ENCODE peak calls at places on chromosomes 1 and 21, in seven cellular contexts. X is adrenal gland, C is body of pancreas, Q is heart left ventricle, M is testis, A is NB4, H is suprapubic skin. I is an unnamed sample.

GRCh38 chr21:32336711-32337110 is 38.1 kb downstream of the MRAP start:
- DNase-seq in X (no peak), C (no peak), Q (no peak), M (peak), A (no peak), H (no peak), I (no peak)

GRCh38 chr1:210464519-210465039 is 135.9 kb downstream of the HHAT start:
- DNase-seq in X (peak), C (no peak), Q (no peak), M (no peak), A (no peak), H (no peak), I (no peak)

GRCh38 chr1:191483997-191484396 is 674.3 kb upstream of the RGS18 start:
- DNase-seq in X (no peak), C (no peak), Q (no peak), M (no peak), A (no peak), H (no peak), I (no peak)

GRCh38 chr1:175000697-175001187 is 995 bp downstream of the CACYBP start:
- DNase-seq in X (no peak), C (no peak), Q (no peak), M (no peak), A (peak), H (no peak), I (no peak)

GRCh38 chr1:160177667-160178066 is 12.7 kb upstream of the CASQ1 start:
- DNase-seq in X (no peak), C (no peak), Q (no peak), M (no peak), A (no peak), H (no peak), I (no peak)

GRCh38 chr1:180542530-180543171 is 16.1 kb upstream of the OVAAL start:
- DNase-seq in X (no peak), C (no peak), Q (no peak), M (no peak), A (no peak), H (no peak), I (no peak)

GRCh38 chr1:110308247-110308646 is 30.9 kb upstream of the RBM15 start:
- DNase-seq in X (no peak), C (no peak), Q (no peak), M (no peak), A (no peak), H (no peak), I (no peak)

GRCh38 chr1:27599605-27600499 is 4.1 kb downstream of the AHDC1 start:
- DNase-seq in X (no peak), C (no peak), Q (peak), M (peak), A (peak), H (no peak), I (no peak)

GRCh38 chr1:36864182-36865079 is 169.9 kb downstream of the GRIK3 start:
- DNase-seq in X (no peak), C (peak), Q (no peak), M (peak), A (peak), H (no peak), I (no peak)

GRCh38 chr1:199038188-199038587 is 399.3 kb downstream of the PTPRC start:
- DNase-seq in X (no peak), C (no peak), Q (no peak), M (no peak), A (peak), H (no peak), I (no peak)

GRCh38 chr1:207243756-207244408 is 77.6 kb upstream of the CD55 start:
- DNase-seq in X (no peak), C (no peak), Q (no peak), M (no peak), A (no peak), H (no peak), I (no peak)

GRCh38 chr1:218426343-218426657 is 81.2 kb downstream of the TGFB2 start:
- DNase-seq in X (no peak), C (peak), Q (no peak), M (no peak), A (no peak), H (no peak), I (peak)

GRCh38 chr1:230891984-230892383 is 23.7 kb upstream of the C1orf198 start:
- DNase-seq in X (no peak), C (no peak), Q (no peak), M (no peak), A (no peak), H (no peak), I (no peak)

DNA sequence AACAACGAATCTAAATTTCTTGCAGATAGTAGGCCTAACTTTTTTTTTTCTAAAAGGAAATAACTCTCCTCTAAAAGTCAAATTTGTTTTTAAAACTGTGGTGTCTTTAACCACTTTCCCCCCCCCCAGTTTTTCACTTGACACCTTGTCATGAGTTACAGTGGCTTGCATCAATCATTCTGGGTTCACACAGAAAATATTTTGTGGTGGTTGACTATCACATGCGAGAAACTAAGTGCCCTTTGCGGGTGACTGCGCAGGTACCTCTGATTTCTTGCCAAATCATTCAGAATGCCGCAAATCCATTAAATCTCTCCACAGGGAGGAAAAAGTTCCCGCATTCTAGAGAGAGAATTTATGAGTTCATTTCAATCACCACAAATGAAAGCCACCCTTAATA is 23.8 kb upstream of the SAMSN1 start:
- DNase-seq in X (no peak), C (no peak), Q (no peak), M (no peak), A (no peak), H (no peak), I (no peak)
- TF ChIP-seq POLR2A in X (no peak), C (no peak), Q (no peak), M (no peak), A (no peak), H (no peak), I (no peak)

DNA sequence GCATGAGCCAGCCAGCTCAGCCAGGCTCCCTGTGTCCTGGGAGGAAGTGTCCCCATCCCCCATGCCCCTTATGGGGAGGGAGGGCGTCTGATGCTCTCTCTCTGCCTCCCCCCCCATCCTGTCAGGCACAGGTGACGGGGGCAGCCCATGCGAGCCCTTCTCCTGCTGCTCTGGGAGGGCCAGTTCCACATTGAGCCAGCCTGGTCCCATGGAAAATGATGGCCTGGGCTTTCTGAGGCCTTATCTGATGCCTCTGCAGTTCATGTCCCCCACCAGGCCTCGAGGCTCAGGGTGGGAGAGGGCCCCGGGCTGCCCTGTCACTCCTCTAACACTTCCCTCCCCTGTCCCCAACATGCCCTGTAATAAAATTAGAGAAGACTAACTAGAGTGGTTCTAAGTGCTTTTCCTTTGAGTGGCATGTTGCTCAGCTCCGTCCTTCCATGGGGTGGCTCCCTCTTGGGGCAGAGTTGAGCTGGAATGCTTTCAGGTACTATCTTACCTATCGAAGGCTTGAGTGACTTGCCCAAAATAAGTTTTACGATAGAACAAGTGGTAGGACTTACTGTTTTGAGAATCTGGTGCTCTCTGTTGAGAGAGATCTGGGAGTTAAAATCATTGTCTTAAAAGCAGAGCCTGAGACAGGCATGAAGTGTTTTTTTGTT is 1.8 kb upstream of the MTFR1L start:
- DNase-seq in X (no peak), C (no peak), Q (no peak), M (peak), A (no peak), H (no peak), I (no peak)
- TF ChIP-seq CTCF in X (no peak), C (no peak), Q (peak), M (peak), A (no peak), H (no peak), I (no peak)

DNA sequence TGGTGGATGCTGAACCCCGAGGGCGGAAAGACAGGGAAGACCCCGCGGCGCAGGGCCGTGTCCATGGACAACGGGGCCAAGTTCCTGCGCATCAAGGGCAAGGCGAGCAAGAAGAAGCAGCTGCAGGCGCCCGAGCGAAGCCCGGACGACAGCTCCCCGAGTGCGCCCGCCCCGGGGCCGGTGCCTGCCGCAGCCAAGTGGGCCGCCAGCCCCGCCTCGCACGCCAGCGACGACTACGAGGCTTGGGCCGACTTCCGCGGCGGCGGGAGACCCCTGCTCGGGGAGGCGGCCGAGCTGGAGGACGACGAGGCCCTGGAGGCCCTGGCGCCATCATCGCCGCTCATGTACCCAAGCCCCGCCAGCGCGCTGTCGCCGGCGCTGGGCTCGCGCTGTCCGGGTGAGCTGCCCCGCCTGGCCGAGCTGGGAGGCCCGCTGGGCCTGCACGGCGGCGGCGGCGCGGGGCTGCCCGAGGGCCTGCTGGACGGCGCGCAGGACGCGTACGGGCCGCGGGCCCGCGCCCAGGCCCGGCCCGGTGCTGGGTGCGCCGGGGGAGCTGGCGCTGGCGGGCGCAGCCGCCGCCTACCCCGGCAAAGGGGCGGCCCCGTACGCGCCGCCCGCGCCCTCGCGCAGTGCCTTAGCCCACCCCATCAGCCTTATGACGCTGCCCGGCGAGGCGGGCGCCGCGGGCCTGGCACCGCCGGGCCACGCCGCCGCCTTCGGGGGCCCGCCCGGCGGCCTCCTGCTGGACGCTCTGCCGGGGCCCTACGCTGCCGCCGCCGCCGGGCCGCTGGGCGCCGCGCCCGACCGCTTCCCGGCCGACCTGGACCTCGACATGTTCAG is 20.7 kb downstream of the FOXO6 start:
- DNase-seq in X (no peak), C (no peak), Q (peak), M (no peak), A (no peak), H (no peak), I (no peak)
- TF ChIP-seq POLR2A in X (no peak), C (no peak), Q (no peak), M (no peak), A (no peak), H (peak), I (peak)

DNA sequence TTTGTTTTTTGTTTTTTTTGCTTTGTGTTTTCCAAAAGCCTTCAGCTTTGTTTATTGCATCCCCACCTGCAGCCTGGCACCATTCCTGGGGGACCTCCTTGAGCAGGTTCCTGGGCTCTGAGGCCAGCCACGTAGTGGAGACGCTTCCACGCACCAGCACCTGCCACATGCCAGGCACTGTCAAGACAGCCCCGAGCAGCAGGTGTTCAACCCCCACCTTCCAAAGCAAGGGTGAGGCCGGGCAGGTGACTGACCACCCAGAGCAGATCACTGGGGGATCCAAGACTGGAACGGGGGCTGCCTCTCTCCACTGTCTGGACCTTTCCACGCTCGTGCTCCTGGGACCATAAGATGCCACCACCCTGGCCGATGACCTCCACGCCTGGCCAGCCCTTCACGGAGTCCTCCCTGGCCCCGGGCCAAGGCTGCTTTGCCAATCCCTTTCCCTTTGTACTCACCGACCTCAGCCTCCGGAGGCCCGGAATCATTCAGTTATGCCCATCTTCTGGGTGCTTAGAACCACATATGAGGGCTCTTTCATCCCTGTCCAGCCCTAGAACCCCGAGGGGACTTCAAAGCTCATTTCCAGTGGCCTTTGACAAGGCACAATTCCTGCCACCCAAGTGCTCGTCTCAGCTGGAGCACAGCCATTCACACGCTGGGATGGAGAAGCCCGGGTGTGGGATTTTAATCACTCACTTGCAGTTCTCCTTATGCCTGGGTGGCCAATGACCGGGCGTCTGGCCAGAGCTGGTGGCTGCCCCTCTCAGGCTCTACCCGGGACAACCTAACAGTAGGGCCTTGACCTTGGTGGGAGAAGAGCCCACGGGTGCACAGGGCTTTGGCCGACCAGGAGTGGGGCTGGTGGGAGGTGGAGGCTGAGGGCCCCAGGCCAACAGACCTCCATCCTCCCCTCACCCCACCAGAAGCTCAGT is 330.8 kb downstream of the NPHP4 start:
- DNase-seq in X (peak), C (no peak), Q (peak), M (no peak), A (no peak), H (no peak), I (no peak)
- TF ChIP-seq CTCF in X (no peak), C (no peak), Q (no peak), M (no peak), A (no peak), H (no peak), I (no peak)

GRCh38 chr1:98659879-98660278 is 1.6 kb upstream of the SNX7 start:
- DNase-seq in X (no peak), C (no peak), Q (no peak), M (no peak), A (no peak), H (no peak), I (no peak)

GRCh38 chr1:98661544-98662353 is at the start of gene SNX7:
- DNase-seq in X (peak), C (peak), Q (peak), M (peak), A (peak), H (peak), I (peak)

GRCh38 chr1:98662354-98662665 is 789 bp downstream of the SNX7 start:
- DNase-seq in X (no peak), C (no peak), Q (no peak), M (peak), A (no peak), H (no peak), I (no peak)

GRCh38 chr1:98660941-98661543 is 479 bp upstream of the SNX7 start:
- DNase-seq in X (no peak), C (no peak), Q (no peak), M (peak), A (no peak), H (no peak), I (no peak)
- TF ChIP-seq POLR2A in X (no peak), C (no peak), Q (no peak), M (no peak), A (no peak), H (no peak), I (no peak)

GRCh38 chr1:113138778-113139177 is 65.8 kb downstream of the LRIG2 start:
- DNase-seq in X (no peak), C (no peak), Q (no peak), M (no peak), A (no peak), H (no peak), I (no peak)
- TF ChIP-seq CTCF in X (no peak), C (no peak), Q (no peak), M (no peak), A (no peak), H (no peak), I (no peak)

GRCh38 chr1:197915797-197916686 is 1.1 kb upstream of the LHX9 start:
- DNase-seq in X (peak), C (peak), Q (peak), M (peak), A (peak), H (no peak), I (no peak)
- TF ChIP-seq POLR2A in X (no peak), C (no peak), Q (no peak), M (no peak), A (no peak), H (no peak), I (no peak)

GRCh38 chr21:26909972-26910371 is 56.9 kb downstream of the ADAMTS5 start:
- DNase-seq in X (no peak), C (no peak), Q (no peak), M (no peak), A (no peak), H (no peak), I (no peak)
- TF ChIP-seq CTCF in X (no peak), C (no peak), Q (peak), M (no peak), A (no peak), H (no peak), I (no peak)

GRCh38 chr1:44808938-44809917 is 905 bp downstream of the BTBD19 start:
- DNase-seq in X (peak), C (peak), Q (peak), M (peak), A (peak), H (peak), I (no peak)
- TF ChIP-seq POLR2A in X (peak), C (no peak), Q (no peak), M (no peak), A (no peak), H (no peak), I (no peak)

I was measured in tibial nerve.